ENCODE peak calls at places on chromosomes 1 and 21, in five cellular contexts. I is MV-4-11; E is activated naive CD8-positive, alpha-beta T cell treated with anti-CD3 and anti-CD28 coated beads for 36 hours; H is NCI-H1092 treated with DMSO at 0.1 percent for 48 hours; W is NCI-H1694. D is an unnamed sample.
A peak's percentile ranks its signal among the peaks of the same experiment; 100 is the strongest.

GRCh38 chr1:222066539-222066938 is 324.6 kb upstream of the DUSP10 start:
- DNase-seq in H (no peak), E (no peak), W (no peak), I (no peak), D (no peak)

GRCh38 chr1:167517535-167518330 is 596 bp downstream of the CD247 start:
- DNase-seq in H (no peak), I (no peak), E (peak; percentile 94), W (no peak), D (no peak)

GRCh38 chr21:14995695-14996490 is 68.9 kb downstream of the NRIP1 start:
- DNase-seq in W (no peak), I (no peak), H (no peak), E (no peak), D (no peak)

GRCh38 chr1:11787251-11787803 is 18.4 kb downstream of the MTHFR start:
- DNase-seq in E (no peak), H (no peak), W (no peak), I (no peak), D (no peak)

GRCh38 chr21:16908087-16908486 is 604.8 kb upstream of the CXADR start:
- DNase-seq in E (no peak), W (no peak), I (no peak), H (no peak), D (peak; percentile 3)

GRCh38 chr1:56493826-56494225 is 85.5 kb downstream of the PLPP3 start:
- DNase-seq in H (no peak), I (no peak), W (no peak), E (no peak), D (no peak)

GRCh38 chr1:23951646-23952095 is 8.0 kb upstream of the PNRC2 start:
- DNase-seq in H (no peak), E (no peak), W (no peak), I (no peak), D (peak; percentile 61)

GRCh38 chr1:27365372-27366112 is 1.2 kb downstream of the MAP3K6 start:
- DNase-seq in E (peak; percentile 70), W (peak; percentile 75), I (peak; percentile 67), H (peak; percentile 53), D (peak; percentile 85)

GRCh38 chr1:56774067-56774609 is 45.1 kb downstream of the FYB2 start:
- DNase-seq in H (no peak), I (peak; percentile 49), E (no peak), W (no peak), D (no peak)

GRCh38 chr1:57934745-57935144 is 510.9 kb upstream of the DAB1 start:
- DNase-seq in E (no peak), I (no peak), H (no peak), W (no peak), D (no peak)

GRCh38 chr1:15031251-15031930 is 122.2 kb upstream of the TMEM51 start:
- DNase-seq in E (no peak), H (no peak), I (no peak), W (no peak), D (no peak)

GRCh38 chr1:170699696-170700095 is 35.8 kb downstream of the PRRX1 start:
- DNase-seq in E (no peak), H (no peak), I (no peak), W (no peak), D (no peak)

D was measured in NCI-H2171 treated with DMSO at 0.1 percent for 48 hours.